ENCODE peak calls at places on chromosomes 2 and 18, in seven cellular contexts. G is endodermal cell, I is GM12865, E is heart right ventricle, A is A549, V is H1, Q is OCI-LY7. Y is an unnamed sample.

GRCh38 chr2:29174937-29175336 is 59.7 kb downstream of the CLIP4 start:
- DNase-seq in E (no peak), Q (no peak), I (no peak), G (no peak), A (no peak), V (no peak), Y (peak; percentile 21)

GRCh38 chr2:172639823-172640222 is 83.9 kb downstream of the PDK1 start:
- DNase-seq in I (no peak), V (no peak), G (no peak), E (no peak), A (no peak), Q (no peak), Y (no peak)

GRCh38 chr2:197993830-197994229 is 189.4 kb downstream of the PLCL1 start:
- DNase-seq in E (no peak), I (peak; percentile 40), G (no peak), Q (no peak), A (no peak), V (no peak), Y (no peak)

GRCh38 chr2:70767094-70767698 is 804 bp downstream of the ADD2 start:
- DNase-seq in I (no peak), A (peak; percentile 45), E (no peak), V (peak; percentile 80), G (peak; percentile 87), Q (no peak), Y (no peak)

GRCh38 chr18:76382265-76382664 is 112.8 kb downstream of the ZNF516 start:
- DNase-seq in G (no peak), V (no peak), Q (no peak), E (no peak), I (no peak), A (no peak), Y (no peak)

GRCh38 chr2:66252002-66252545 is 182.9 kb upstream of the MEIS1 start:
- DNase-seq in G (no peak), I (no peak), Q (no peak), E (no peak), V (no peak), A (no peak), Y (no peak)

GRCh38 chr2:62374301-62374960 is 131.6 kb downstream of the TMEM17 start:
- DNase-seq in V (no peak), I (no peak), E (no peak), G (no peak), A (no peak), Q (no peak), Y (no peak)

GRCh38 chr2:83695037-83695436 is 764.0 kb downstream of the SUCLG1 start:
- DNase-seq in A (no peak), Q (no peak), V (no peak), G (peak; percentile 43), I (no peak), E (no peak), Y (no peak)

GRCh38 chr18:43276471-43276870 is 819 bp downstream of the SYT4 start:
- DNase-seq in I (no peak), G (no peak), A (no peak), Q (no peak), V (no peak), E (no peak), Y (no peak)

GRCh38 chr2:134070281-134070731 is 183.6 kb upstream of the MGAT5 start:
- DNase-seq in I (no peak), G (no peak), V (no peak), Q (no peak), A (no peak), E (no peak), Y (no peak)

GRCh38 chr2:142140434-142140845 is 9.6 kb upstream of the LRP1B start:
- DNase-seq in G (no peak), A (no peak), E (no peak), V (no peak), I (peak; percentile 14), Q (peak; percentile 33), Y (peak; percentile 7)

GRCh38 chr18:11529081-11529480 is 80.3 kb upstream of the SLC35G4 start:
- DNase-seq in I (no peak), G (no peak), Q (no peak), A (no peak), E (no peak), V (no peak), Y (no peak)

GRCh38 chr18:8212893-8213805 is 396.1 kb upstream of the RAB12 start:
- DNase-seq in I (no peak), A (no peak), G (no peak), E (no peak), Q (no peak), V (no peak), Y (no peak)

GRCh38 chr2:241595600-241596140 is 37.1 kb downstream of the BOK start:
- DNase-seq in V (no peak), Q (peak; percentile 26), E (no peak), G (peak; percentile 92), I (no peak), A (peak; percentile 21), Y (no peak)

GRCh38 chr2:12759248-12759647 is 42.5 kb downstream of the TRIB2 start:
- DNase-seq in G (peak; percentile 39), E (no peak), A (no peak), V (no peak), Q (no peak), I (no peak), Y (no peak)

GRCh38 chr18:24181806-24182205 is 42.9 kb downstream of the CABYR start:
- DNase-seq in I (no peak), Q (no peak), A (no peak), V (no peak), G (no peak), E (no peak), Y (no peak)

GRCh38 chr2:109470121-109470921 is 143.4 kb downstream of the SEPTIN10 start:
- DNase-seq in A (no peak), I (peak; percentile 49), G (no peak), V (no peak), Q (peak; percentile 3), E (peak; percentile 24), Y (no peak)

GRCh38 chr2:109467701-109468100 is 146.1 kb downstream of the SEPTIN10 start:
- DNase-seq in A (no peak), E (no peak), V (no peak), Q (no peak), I (no peak), G (no peak), Y (no peak)

GRCh38 chr2:109468893-109469292 is 144.9 kb downstream of the SEPTIN10 start:
- DNase-seq in G (no peak), V (no peak), I (no peak), Q (no peak), E (no peak), A (no peak), Y (no peak)

GRCh38 chr2:109463891-109464290 is 149.9 kb downstream of the SEPTIN10 start:
- DNase-seq in A (no peak), E (no peak), G (no peak), I (no peak), Q (no peak), V (no peak), Y (no peak)

GRCh38 chr2:109466674-109467575 is 146.8 kb downstream of the SEPTIN10 start:
- DNase-seq in Q (no peak), A (no peak), E (no peak), V (no peak), I (no peak), G (peak; percentile 31), Y (no peak)
- H3K4me3 ChIP-seq in Q (no peak overlapping the region), A (no peak overlapping the region), E (no peak overlapping the region), V (no peak overlapping the region), I (no peak overlapping the region), G (no peak overlapping the region), Y (no peak overlapping the region)

GRCh38 chr2:166364476-166365161 is 11.1 kb downstream of the SCN9A start:
- DNase-seq in G (no peak), E (no peak), Q (no peak), I (no peak), V (no peak), A (no peak), Y (no peak)

GRCh38 chr2:166360426-166360825 is 15.3 kb downstream of the SCN9A start:
- DNase-seq in V (no peak), A (no peak), E (no peak), I (no peak), Q (no peak), G (no peak), Y (no peak)

GRCh38 chr2:166365239-166365638 is 10.5 kb downstream of the SCN9A start:
- DNase-seq in A (no peak), V (no peak), E (no peak), Q (no peak), I (no peak), G (no peak), Y (no peak)

GRCh38 chr2:166360906-166361305 is 14.8 kb downstream of the SCN9A start:
- DNase-seq in I (no peak), Q (no peak), V (no peak), G (no peak), E (no peak), A (no peak), Y (no peak)

GRCh38 chr2:166361351-166362153 is 14.2 kb downstream of the SCN9A start:
- DNase-seq in I (peak; percentile 26), E (no peak), Q (peak; percentile 28), V (no peak), G (no peak), A (no peak), Y (no peak)
- TF ChIP-seq CTCF in I (peak; percentile 33), E (peak; percentile 47), Q (peak; percentile 80), V (no peak), G (peak; percentile 81), A (peak; percentile 72), Y (peak; percentile 60)

DNA sequence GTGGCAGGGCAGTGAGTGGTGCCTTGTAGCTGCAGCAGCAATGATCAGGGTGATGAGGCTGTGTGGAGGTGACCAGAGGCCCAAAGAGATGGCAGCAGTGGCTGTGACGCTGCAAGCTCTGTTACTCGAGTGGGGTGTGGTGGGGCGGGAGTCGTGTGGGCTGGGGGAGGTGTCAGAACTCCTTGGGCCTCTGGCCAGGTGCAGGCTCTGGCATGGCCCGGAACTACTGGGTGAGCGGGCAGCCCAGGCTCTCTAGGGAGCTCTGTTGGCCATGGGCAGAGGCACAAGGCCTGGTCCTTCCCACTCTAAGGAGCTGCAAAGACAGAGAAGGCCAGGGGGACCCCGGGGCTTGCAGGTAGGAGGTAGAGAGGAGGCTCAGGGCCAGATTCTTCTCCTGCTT is 115.0 kb downstream of the MCFD2 start:
- DNase-seq in G (peak; percentile 29), V (no peak), E (no peak), A (no peak), Q (no peak), I (no peak), Y (no peak)
- H3K4me3 ChIP-seq in G (no peak overlapping the region), V (no peak overlapping the region), E (no peak overlapping the region), A (no peak overlapping the region), Q (no peak overlapping the region), I (no peak overlapping the region), Y (no peak overlapping the region)

DNA sequence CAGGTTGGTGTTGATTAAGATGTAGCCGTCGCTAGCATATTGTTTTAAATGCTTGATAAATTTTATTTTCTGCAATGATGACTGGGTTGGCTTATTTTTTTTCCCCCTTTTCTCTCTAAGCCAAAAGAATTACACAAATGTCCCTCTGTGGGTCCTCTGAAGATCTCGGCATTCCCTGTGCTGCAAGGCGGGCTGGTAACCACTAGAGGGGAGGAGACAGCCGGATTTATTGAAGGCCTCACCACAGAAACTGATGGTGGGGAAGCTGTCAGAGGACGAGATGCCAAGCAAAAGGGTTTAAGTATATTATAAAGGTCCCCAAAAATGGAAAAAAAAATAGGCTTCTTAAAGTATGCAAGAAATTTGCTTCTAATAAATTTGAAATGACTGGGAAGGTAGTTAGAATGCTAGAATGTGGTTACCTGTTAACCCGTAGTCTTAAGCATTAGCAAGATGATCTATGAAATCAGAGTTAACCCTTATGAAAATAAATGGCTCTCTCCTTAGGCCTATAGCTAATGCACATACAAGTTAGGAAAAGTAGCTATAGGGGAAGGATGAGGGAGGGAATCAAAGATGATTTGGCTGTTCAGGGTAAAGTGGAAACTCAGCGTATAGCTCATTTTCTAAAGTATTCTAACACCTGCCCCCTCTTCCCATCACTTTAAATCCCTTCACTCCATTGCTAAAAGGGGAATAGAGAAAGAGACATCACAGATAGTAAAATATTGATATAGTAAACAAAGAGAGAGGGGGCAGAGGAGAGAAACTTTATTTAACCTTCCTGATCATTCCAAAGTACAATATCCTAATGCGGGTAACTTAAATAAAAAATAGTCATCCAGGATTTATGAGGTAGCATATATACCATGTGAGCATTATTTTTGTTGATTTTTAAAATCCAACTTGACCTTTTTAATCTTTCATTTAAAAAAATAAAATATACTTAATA is 894.5 kb upstream of the POU3F3 start:
- DNase-seq in A (peak; percentile 18), I (peak; percentile 11), E (peak; percentile 12), V (peak; percentile 49), G (peak; percentile 82), Q (peak; percentile 40), Y (no peak)
- TF ChIP-seq CTCF in A (peak; percentile 66), I (peak; percentile 27), E (peak; percentile 47), V (peak; percentile 85), G (peak; percentile 89), Q (peak; percentile 82), Y (peak; percentile 73)

Y was measured in LNCaP clone FGC.